ENCODE peak calls at places on chromosomes 3 and 15, in eight cellular contexts. R, L, U, Y, I, A, D and Q are unnamed samples.

GRCh38 chr15:31365655-31366127 is 39.1 kb downstream of the KLF13 start:
- DNase-seq in R (peak), L (no peak), U (peak), Y (peak), I (peak), A (peak), D (peak), Q (no peak)

GRCh38 chr15:62622775-62623174 is 419.8 kb upstream of the TPM1 start:
- DNase-seq in R (no peak), L (no peak), U (no peak), Y (no peak), I (no peak), A (no peak), D (no peak), Q (no peak)

GRCh38 chr3:1037631-1038030 is 55.2 kb upstream of the CNTN6 start:
- DNase-seq in R (no peak), L (no peak), U (peak), Y (peak), I (no peak), A (no peak), D (no peak), Q (no peak)

GRCh38 chr3:126083511-126083912 is 412 bp downstream of the SLC41A3 start:
- DNase-seq in R (no peak), L (peak), U (peak), Y (peak), I (no peak), A (peak), D (no peak), Q (peak)

GRCh38 chr3:157388051-157388450 is 48.6 kb upstream of the PTX3 start:
- DNase-seq in R (no peak), L (no peak), U (no peak), Y (no peak), I (no peak), A (no peak), D (no peak), Q (no peak)

GRCh38 chr3:133891662-133892389 is 3.9 kb downstream of the RAB6B start:
- DNase-seq in R (no peak), L (no peak), U (no peak), Y (no peak), I (no peak), A (no peak), D (no peak), Q (no peak)

GRCh38 chr15:60591491-60592385 is 112.8 kb upstream of the ICE2 start:
- DNase-seq in R (peak), L (no peak), U (no peak), Y (peak), I (peak), A (peak), D (no peak), Q (no peak)

GRCh38 chr15:63985221-63986184 is 60.8 kb downstream of the DAPK2 start:
- DNase-seq in R (peak), L (peak), U (no peak), Y (no peak), I (no peak), A (no peak), D (no peak), Q (peak)

GRCh38 chr3:111863942-111864341 is 4.9 kb downstream of the PHLDB2 start:
- DNase-seq in R (no peak), L (no peak), U (peak), Y (no peak), I (no peak), A (no peak), D (no peak), Q (no peak)

GRCh38 chr3:21826416-21826815 is 75.4 kb upstream of the ZNF385D start:
- DNase-seq in R (no peak), L (no peak), U (peak), Y (no peak), I (no peak), A (no peak), D (no peak), Q (no peak)

GRCh38 chr3:84755860-84756259 is 202.9 kb upstream of the CADM2 start:
- DNase-seq in R (no peak), L (no peak), U (no peak), Y (no peak), I (no peak), A (no peak), D (no peak), Q (no peak)

GRCh38 chr3:163328680-163329079 is 1749.6 kb downstream of the SI start:
- DNase-seq in R (no peak), L (no peak), U (no peak), Y (no peak), I (no peak), A (no peak), D (no peak), Q (no peak)

GRCh38 chr3:188832961-188833615 is 338.7 kb upstream of the TPRG1 start:
- DNase-seq in R (no peak), L (no peak), U (no peak), Y (peak), I (no peak), A (no peak), D (no peak), Q (no peak)

GRCh38 chr3:65833761-65834505 is 204.8 kb downstream of the MAGI1 start:
- DNase-seq in R (no peak), L (no peak), U (peak), Y (peak), I (no peak), A (no peak), D (peak), Q (no peak)

GRCh38 chr3:193572426-193572908 is 17.8 kb upstream of the ATP13A4 start:
- DNase-seq in R (peak), L (peak), U (peak), Y (peak), I (peak), A (peak), D (no peak), Q (peak)

GRCh38 chr3:57967590-57967989 is 40.6 kb upstream of the FLNB start:
- DNase-seq in R (no peak), L (no peak), U (no peak), Y (no peak), I (no peak), A (peak), D (no peak), Q (no peak)